ENCODE peak calls at places on chromosome 4, in eight cellular contexts. A, M, I, Y, Q, E, T and N are unnamed samples.

GRCh38 chr4:118307619-118308018 is 45.2 kb downstream of the PRSS12 start:
- DNase-seq in A (no peak), M (no peak), I (no peak), Y (no peak), Q (no peak), E (peak), T (no peak), N (no peak)

GRCh38 chr4:88054909-88055308 is 47.5 kb downstream of the PKD2 start:
- DNase-seq in A (peak), M (peak), I (peak), Y (peak), Q (peak), E (peak), T (peak), N (no peak)

GRCh38 chr4:125847518-125847917 is 532.8 kb downstream of the FAT4 start:
- DNase-seq in A (no peak), M (no peak), I (no peak), Y (no peak), Q (no peak), E (no peak), T (no peak), N (no peak)

GRCh38 chr4:26008737-26009136 is 94.7 kb downstream of the SMIM20 start:
- DNase-seq in A (no peak), M (no peak), I (no peak), Y (no peak), Q (no peak), E (no peak), T (no peak), N (no peak)

GRCh38 chr4:179823342-179823741 is 2381.1 kb upstream of the AGA start:
- DNase-seq in A (no peak), M (no peak), I (no peak), Y (no peak), Q (no peak), E (no peak), T (no peak), N (no peak)

GRCh38 chr4:151358266-151358665 is 32.9 kb upstream of the SH3D19 start:
- DNase-seq in A (no peak), M (no peak), I (no peak), Y (no peak), Q (no peak), E (peak), T (no peak), N (no peak)

GRCh38 chr4:52628974-52629373 is 30.1 kb downstream of the USP46 start:
- DNase-seq in A (no peak), M (no peak), I (no peak), Y (no peak), Q (no peak), E (no peak), T (no peak), N (no peak)

GRCh38 chr4:107261241-107261874 is 225.2 kb upstream of the DKK2 start:
- DNase-seq in A (no peak), M (no peak), I (no peak), Y (peak), Q (no peak), E (peak), T (peak), N (no peak)

GRCh38 chr4:74451214-74451661 is 6.3 kb downstream of the AREG start:
- DNase-seq in A (peak), M (no peak), I (no peak), Y (peak), Q (no peak), E (peak), T (peak), N (no peak)

GRCh38 chr4:105933083-105933482 is 37.8 kb downstream of the NPNT start:
- DNase-seq in A (no peak), M (no peak), I (no peak), Y (no peak), Q (no peak), E (no peak), T (no peak), N (no peak)

GRCh38 chr4:906311-907102 is 25.6 kb downstream of the GAK start:
- DNase-seq in A (no peak), M (no peak), I (no peak), Y (no peak), Q (no peak), E (no peak), T (no peak), N (peak)

GRCh38 chr4:54104907-54105306 is 4.9 kb downstream of the GSX2 start:
- DNase-seq in A (no peak), M (no peak), I (no peak), Y (no peak), Q (no peak), E (no peak), T (no peak), N (no peak)

GRCh38 chr4:78057135-78057599 is at the start of gene FRAS1:
- DNase-seq in A (peak), M (no peak), I (peak), Y (peak), Q (no peak), E (peak), T (peak), N (peak)

GRCh38 chr4:39044947-39045734 is 12.9 kb upstream of the TMEM156 start:
- DNase-seq in A (peak), M (no peak), I (no peak), Y (peak), Q (no peak), E (no peak), T (peak), N (no peak)

GRCh38 chr4:42488114-42488513 is 90.8 kb downstream of the SHISA3 start:
- DNase-seq in A (no peak), M (no peak), I (no peak), Y (no peak), Q (no peak), E (no peak), T (no peak), N (no peak)

GRCh38 chr4:187516224-187516623 is 479.3 kb upstream of the ZFP42 start:
- DNase-seq in A (no peak), M (no peak), I (no peak), Y (no peak), Q (no peak), E (no peak), T (no peak), N (no peak)

GRCh38 chr4:123397276-123398150 is 918 bp downstream of the SPRY1 start:
- DNase-seq in A (peak), M (no peak), I (no peak), Y (peak), Q (no peak), E (peak), T (peak), N (peak)